ENCODE peak calls at places on chromosomes 2 and 18, in four cellular contexts. G is SHP77, O is H54, S is Daoy. F is an unnamed sample.

GRCh38 chr2:124913873-124914272 is 888.8 kb downstream of the CNTNAP5 start:
- DNase-seq in G (no peak), O (no peak), S (no peak), F (no peak)

GRCh38 chr2:20156826-20157605 is 67.9 kb downstream of the SDC1 start:
- DNase-seq in G (no peak), S (no peak), O (no peak), F (no peak)

GRCh38 chr18:13216732-13217465 is 1.7 kb upstream of the LDLRAD4 start:
- DNase-seq in S (peak), O (no peak), G (peak), F (no peak)

GRCh38 chr2:1907283-1907682 is 163.0 kb upstream of the PXDN start:
- DNase-seq in O (no peak), G (no peak), S (no peak), F (no peak)

GRCh38 chr18:34224423-34225217 is at the start of gene NOL4:
- DNase-seq in S (peak), G (peak), O (no peak), F (peak)

GRCh38 chr18:34659579-34660517 is 50.2 kb upstream of the DTNA start:
- DNase-seq in S (peak), G (peak), O (peak), F (peak)

GRCh38 chr2:227155395-227155794 is 8.6 kb downstream of the COL4A4 start:
- DNase-seq in G (no peak), O (no peak), S (no peak), F (no peak)

GRCh38 chr18:56479836-56480235 is 158.6 kb downstream of the TXNL1 start:
- DNase-seq in S (no peak), G (no peak), O (no peak), F (no peak)

GRCh38 chr2:215324811-215325210 is 13.0 kb downstream of the ATIC start:
- DNase-seq in G (no peak), S (no peak), O (no peak), F (no peak)

GRCh38 chr2:178225011-178225817 is 30.9 kb downstream of the OSBPL6 start:
- DNase-seq in S (peak), G (no peak), O (no peak), F (no peak)

GRCh38 chr2:194819367-194819766 is 837.7 kb upstream of the SLC39A10 start:
- DNase-seq in S (no peak), O (no peak), G (no peak), F (no peak)

GRCh38 chr18:58567453-58568196 is 61.3 kb downstream of the ALPK2 start:
- DNase-seq in S (peak), O (no peak), G (no peak), F (no peak)

GRCh38 chr2:158060862-158061435 is 40.7 kb upstream of the UPP2 start:
- DNase-seq in O (no peak), G (no peak), S (peak), F (no peak)

GRCh38 chr2:40435426-40436092 is 16.3 kb downstream of the SLC8A1 start:
- DNase-seq in O (no peak), S (no peak), G (no peak), F (no peak)

GRCh38 chr2:142140434-142140845 is 9.6 kb upstream of the LRP1B start:
- DNase-seq in O (no peak), G (peak), S (no peak), F (no peak)

GRCh38 chr18:76340410-76340809 is 154.6 kb downstream of the ZNF516 start:
- DNase-seq in G (no peak), S (no peak), O (no peak), F (no peak)

GRCh38 chr2:8550932-8551621 is 130.8 kb upstream of the ID2 start:
- DNase-seq in G (no peak), O (no peak), S (no peak), F (no peak)

GRCh38 chr2:201932511-201932910 is 101.1 kb upstream of the FZD7 start:
- DNase-seq in G (no peak), O (no peak), S (no peak), F (peak)

GRCh38 chr2:170770304-170771048 is at the start of gene ERICH2:
- DNase-seq in G (peak), S (peak), O (peak), F (peak)

GRCh38 chr2:159030674-159031380 is 62.4 kb downstream of the TANC1 start:
- DNase-seq in G (no peak), S (peak), O (peak), F (no peak)

GRCh38 chr18:72762505-72763122 is 105.2 kb downstream of the NETO1 start:
- DNase-seq in O (no peak), S (peak), G (peak), F (peak)

GRCh38 chr2:10371441-10372194 is 68.9 kb downstream of the HPCAL1 start:
- DNase-seq in G (no peak), O (no peak), S (no peak), F (no peak)

GRCh38 chr2:79906149-79906548 is 393.3 kb downstream of the CTNNA2 start:
- DNase-seq in O (no peak), G (no peak), S (no peak), F (peak)

GRCh38 chr2:36695746-36696415 is 626 bp upstream of the VIT start:
- DNase-seq in G (no peak), S (peak), O (no peak), F (peak)

GRCh38 chr18:12238861-12239260 is 15.3 kb upstream of the CIDEA start:
- DNase-seq in S (no peak), G (no peak), O (no peak), F (no peak)

GRCh38 chr2:206084468-206084869 is 1.5 kb downstream of the INO80D start:
- DNase-seq in O (peak), G (peak), S (peak), F (peak)

GRCh38 chr2:21754164-21754788 is 630.5 kb downstream of the TDRD15 start:
- DNase-seq in G (peak), S (no peak), O (no peak), F (no peak)

GRCh38 chr2:226031962-226032441 is 632.5 kb downstream of the NYAP2 start:
- DNase-seq in G (no peak), S (peak), O (no peak), F (peak)

GRCh38 chr2:25324905-25325592 is 16.7 kb downstream of the DNMT3A start:
- DNase-seq in O (peak), S (peak), G (no peak), F (peak)

GRCh38 chr2:99636432-99637034 is 146.7 kb upstream of the REV1 start:
- DNase-seq in S (peak), G (peak), O (no peak), F (peak)

GRCh38 chr2:28656937-28657615 is 94.6 kb upstream of the PPP1CB start:
- DNase-seq in G (no peak), O (no peak), S (no peak), F (no peak)

GRCh38 chr2:233436191-233436581 is 81.9 kb downstream of the DGKD start:
- DNase-seq in S (no peak), G (no peak), O (no peak), F (no peak)

F was measured in Ammon's horn.